ENCODE peak calls at places on chromosomes 1 and 21, in seven cellular contexts. Z, R, L, A, T, S and X are unnamed samples.

GRCh38 chr1:178379807-178380206 is 117.0 kb downstream of the CLEC20A start:
- DNase-seq in A (no peak), L (no peak), S (no peak), Z (no peak), T (no peak), R (no peak), X (no peak)

GRCh38 chr1:6424619-6425593 is at the start of gene ESPN:
- DNase-seq in S (no peak), Z (no peak), L (no peak), A (no peak), T (no peak), R (no peak), X (no peak)

GRCh38 chr1:206909883-206910318 is 11.8 kb downstream of the FCMR start:
- DNase-seq in A (no peak), R (no peak), S (no peak), Z (peak; percentile 13), T (no peak), L (no peak), X (no peak)

GRCh38 chr1:7539772-7540175 is 231.3 kb upstream of the VAMP3 start:
- DNase-seq in A (peak; percentile 40), T (peak; percentile 35), S (no peak), Z (no peak), L (no peak), R (peak; percentile 40), X (no peak)

GRCh38 chr1:155598842-155599331 is 11.1 kb upstream of the MSTO1 start:
- DNase-seq in Z (peak; percentile 59), R (no peak), A (no peak), T (peak; percentile 13), L (peak; percentile 9), S (no peak), X (no peak)

GRCh38 chr1:180912801-180913616 is at the start of gene KIAA1614:
- DNase-seq in L (no peak), A (no peak), S (no peak), T (no peak), R (no peak), Z (peak; percentile 68), X (no peak)

GRCh38 chr1:209650454-209650853 is 1.8 kb downstream of the LAMB3 start:
- DNase-seq in R (no peak), S (no peak), T (no peak), L (no peak), Z (peak; percentile 35), A (no peak), X (no peak)

GRCh38 chr1:53568540-53568939 is 109.3 kb downstream of the DMRTB1 start:
- DNase-seq in A (no peak), L (no peak), R (no peak), T (no peak), Z (no peak), S (no peak), X (no peak)

GRCh38 chr1:203649551-203650011 is 22.9 kb downstream of the ATP2B4 start:
- DNase-seq in T (no peak), R (peak; percentile 49), A (no peak), Z (no peak), L (no peak), S (peak; percentile 55), X (no peak)

GRCh38 chr1:9169601-9170137 is 40.8 kb upstream of the GPR157 start:
- DNase-seq in L (no peak), A (no peak), R (no peak), S (no peak), Z (no peak), T (no peak), X (no peak)

GRCh38 chr21:35853321-35853922 is 206.9 kb downstream of the SETD4 start:
- DNase-seq in A (no peak), L (no peak), S (no peak), Z (no peak), T (no peak), R (no peak), X (no peak)

GRCh38 chr21:31198575-31198974 is 145.5 kb downstream of the TIAM1 start:
- DNase-seq in S (no peak), L (no peak), R (no peak), T (peak; percentile 51), A (no peak), Z (peak; percentile 75), X (no peak)

GRCh38 chr21:41207401-41208388 is 39.7 kb downstream of the BACE2 start:
- DNase-seq in L (no peak), S (no peak), Z (peak; percentile 84), T (peak; percentile 83), R (peak; percentile 27), A (no peak), X (no peak)

GRCh38 chr1:223223091-223223995 is 80.3 kb upstream of the TLR5 start:
- DNase-seq in S (no peak), Z (no peak), A (no peak), T (no peak), L (no peak), R (no peak), X (no peak)

GRCh38 chr1:182205378-182206022 is 144.0 kb upstream of the ZNF648 start:
- DNase-seq in L (no peak), R (no peak), A (no peak), Z (no peak), T (no peak), S (no peak), X (no peak)

GRCh38 chr1:115089443-115090340 is at the start of gene TSPAN2:
- DNase-seq in R (peak; percentile 53), S (peak; percentile 45), L (no peak), T (peak; percentile 86), Z (no peak), A (peak; percentile 65), X (no peak)

GRCh38 chr1:35049116-35049515 is 17.4 kb upstream of the ZMYM6 start:
- DNase-seq in A (no peak), T (no peak), Z (peak; percentile 17), L (no peak), S (no peak), R (no peak), X (no peak)

GRCh38 chr1:150548324-150548631 is 930 bp upstream of the ADAMTSL4 start:
- DNase-seq in R (no peak), A (no peak), Z (no peak), T (no peak), S (no peak), L (no peak), X (no peak)

GRCh38 chr1:112706505-112707216 is at the start of gene RHOC:
- DNase-seq in L (no peak), R (peak; percentile 61), S (peak; percentile 24), A (peak; percentile 49), Z (peak; percentile 52), T (peak; percentile 70), X (no peak)

GRCh38 chr1:110011527-110012041 is 22.8 kb upstream of the STRIP1 start:
- DNase-seq in Z (peak; percentile 80), A (no peak), T (peak; percentile 19), S (peak; percentile 38), L (no peak), R (peak; percentile 45), X (no peak)

GRCh38 chr1:67674260-67675011 is 10.6 kb upstream of the GADD45A start:
- DNase-seq in Z (peak; percentile 80), L (no peak), S (peak; percentile 20), A (no peak), T (no peak), R (peak; percentile 58), X (no peak)

GRCh38 chr1:196449459-196449858 is 158.8 kb downstream of the KCNT2 start:
- DNase-seq in R (no peak), S (no peak), Z (peak; percentile 20), T (no peak), L (no peak), A (no peak), X (no peak)

GRCh38 chr1:154575147-154575927 is 7.8 kb downstream of the CHRNB2 start:
- DNase-seq in Z (no peak), R (no peak), S (no peak), T (no peak), A (no peak), L (no peak), X (no peak)

GRCh38 chr1:61782771-61783170 is 40.5 kb downstream of the PATJ start:
- DNase-seq in S (peak; percentile 23), T (peak; percentile 56), L (no peak), A (no peak), Z (no peak), R (peak; percentile 61), X (no peak)